ENCODE peak calls at places on chromosomes 11 and 22, in nine cellular contexts. One of them, this sample, is unnamed. For H3K4me1, the result is how much of the 10 kb centered on the place peaks cover.

GRCh38 chr22:49949914-49950292 is 10.7 kb upstream of the PIM3 start:
- DNase-seq in stomach: no peak
- DNase-seq in K562: no peak
- DNase-seq in sigmoid colon: no peak
- DNase-seq in tibial nerve: no peak
- DNase-seq in uterus: no peak
- DNase-seq in adrenal gland: no peak
- DNase-seq in prostate gland: no peak
- DNase-seq in A549: no peak
- DNase-seq in this sample: no peak

GRCh38 chr11:119594639-119595249 is 134.3 kb downstream of the NECTIN1 start:
- DNase-seq in stomach: no peak
- DNase-seq in K562: peak
- DNase-seq in sigmoid colon: no peak
- DNase-seq in tibial nerve: no peak
- DNase-seq in uterus: no peak
- DNase-seq in adrenal gland: peak
- DNase-seq in prostate gland: no peak
- DNase-seq in A549: no peak
- DNase-seq in this sample: no peak

GRCh38 chr11:37929100-37929649 is 1331.1 kb upstream of the RAG2 start:
- DNase-seq in stomach: no peak
- DNase-seq in K562: no peak
- DNase-seq in sigmoid colon: no peak
- DNase-seq in tibial nerve: no peak
- DNase-seq in uterus: no peak
- DNase-seq in adrenal gland: no peak
- DNase-seq in prostate gland: no peak
- DNase-seq in A549: no peak
- DNase-seq in this sample: no peak

GRCh38 chr22:45090364-45090960 is 73.3 kb upstream of the NUP50 start:
- DNase-seq in stomach: peak
- DNase-seq in K562: no peak
- DNase-seq in sigmoid colon: no peak
- DNase-seq in tibial nerve: no peak
- DNase-seq in uterus: no peak
- DNase-seq in adrenal gland: no peak
- DNase-seq in prostate gland: no peak
- DNase-seq in A549: no peak
- DNase-seq in this sample: no peak

GRCh38 chr11:18669629-18670162 is 28.9 kb upstream of the TMEM86A start:
- DNase-seq in stomach: no peak
- DNase-seq in K562: no peak
- DNase-seq in sigmoid colon: no peak
- DNase-seq in tibial nerve: no peak
- DNase-seq in uterus: no peak
- DNase-seq in adrenal gland: no peak
- DNase-seq in prostate gland: no peak
- DNase-seq in A549: no peak
- DNase-seq in this sample: no peak

GRCh38 chr11:123054301-123055065 is 7.5 kb downstream of the HSPA8 start:
- DNase-seq in stomach: no peak
- DNase-seq in K562: peak
- DNase-seq in sigmoid colon: no peak
- DNase-seq in tibial nerve: no peak
- DNase-seq in uterus: no peak
- DNase-seq in adrenal gland: peak
- DNase-seq in prostate gland: peak
- DNase-seq in A549: peak
- DNase-seq in this sample: no peak

GRCh38 chr22:17563936-17564391 is 666 bp downstream of the SLC25A18 start:
- DNase-seq in stomach: no peak
- DNase-seq in K562: no peak
- DNase-seq in sigmoid colon: peak
- DNase-seq in tibial nerve: no peak
- DNase-seq in uterus: peak
- DNase-seq in adrenal gland: no peak
- DNase-seq in prostate gland: no peak
- DNase-seq in A549: no peak
- DNase-seq in this sample: no peak

GRCh38 chr11:57402188-57403066 is 12.0 kb upstream of the PRG2 start:
- DNase-seq in stomach: no peak
- DNase-seq in K562: peak
- DNase-seq in sigmoid colon: no peak
- DNase-seq in tibial nerve: no peak
- DNase-seq in uterus: no peak
- DNase-seq in adrenal gland: no peak
- DNase-seq in prostate gland: no peak
- DNase-seq in A549: peak
- DNase-seq in this sample: no peak

GRCh38 chr11:14642453-14642852 is 1.2 kb upstream of the PDE3B start:
- DNase-seq in stomach: no peak
- DNase-seq in K562: peak
- DNase-seq in sigmoid colon: no peak
- DNase-seq in tibial nerve: no peak
- DNase-seq in uterus: no peak
- DNase-seq in adrenal gland: no peak
- DNase-seq in prostate gland: no peak
- DNase-seq in A549: no peak
- DNase-seq in this sample: no peak

GRCh38 chr11:66559141-66559861 is 9.1 kb downstream of the CTSF start:
- DNase-seq in stomach: peak
- DNase-seq in K562: peak
- DNase-seq in sigmoid colon: peak
- DNase-seq in tibial nerve: no peak
- DNase-seq in uterus: peak
- DNase-seq in adrenal gland: peak
- DNase-seq in prostate gland: no peak
- DNase-seq in A549: no peak
- DNase-seq in this sample: no peak

GRCh38 chr11:61007383-61007970 is 36.0 kb downstream of the CD6 start:
- DNase-seq in stomach: no peak
- DNase-seq in K562: no peak
- DNase-seq in sigmoid colon: no peak
- DNase-seq in tibial nerve: no peak
- DNase-seq in uterus: no peak
- DNase-seq in adrenal gland: no peak
- DNase-seq in prostate gland: no peak
- DNase-seq in A549: no peak
- DNase-seq in this sample: no peak

GRCh38 chr22:25402501-25403283 is 161.8 kb upstream of the GRK3 start:
- DNase-seq in stomach: no peak
- DNase-seq in K562: no peak
- DNase-seq in sigmoid colon: peak
- DNase-seq in tibial nerve: no peak
- DNase-seq in uterus: peak
- DNase-seq in adrenal gland: peak
- DNase-seq in prostate gland: peak
- DNase-seq in A549: no peak
- DNase-seq in this sample: no peak

GRCh38 chr11:103870821-103871309 is 165.6 kb upstream of the DDI1 start:
- DNase-seq in stomach: no peak
- DNase-seq in K562: no peak
- DNase-seq in sigmoid colon: peak
- DNase-seq in tibial nerve: peak
- DNase-seq in uterus: peak
- DNase-seq in adrenal gland: peak
- DNase-seq in prostate gland: no peak
- DNase-seq in A549: no peak
- DNase-seq in this sample: peak

GRCh38 chr11:61090521-61090920 is 11.8 kb upstream of the CD5 start:
- DNase-seq in stomach: no peak
- DNase-seq in K562: no peak
- DNase-seq in sigmoid colon: no peak
- DNase-seq in tibial nerve: no peak
- DNase-seq in uterus: no peak
- DNase-seq in adrenal gland: no peak
- DNase-seq in prostate gland: no peak
- DNase-seq in A549: no peak
- DNase-seq in this sample: no peak

GRCh38 chr11:127651175-127651887 is 650.8 kb upstream of the KIRREL3 start:
- DNase-seq in stomach: no peak
- DNase-seq in K562: no peak
- DNase-seq in sigmoid colon: no peak
- DNase-seq in tibial nerve: no peak
- DNase-seq in uterus: no peak
- DNase-seq in adrenal gland: no peak
- DNase-seq in prostate gland: no peak
- DNase-seq in A549: no peak
- DNase-seq in this sample: no peak

GRCh38 chr11:45266693-45267451 is 19.3 kb downstream of the SYT13 start:
- DNase-seq in stomach: no peak
- DNase-seq in K562: peak
- DNase-seq in sigmoid colon: no peak
- DNase-seq in tibial nerve: no peak
- DNase-seq in uterus: no peak
- DNase-seq in adrenal gland: no peak
- DNase-seq in prostate gland: no peak
- DNase-seq in A549: no peak
- DNase-seq in this sample: no peak

GRCh38 chr11:61682093-61682732 is 2.0 kb downstream of the DAGLA start:
- DNase-seq in stomach: peak
- DNase-seq in K562: no peak
- DNase-seq in sigmoid colon: peak
- DNase-seq in tibial nerve: no peak
- DNase-seq in uterus: no peak
- DNase-seq in adrenal gland: peak
- DNase-seq in prostate gland: no peak
- DNase-seq in A549: no peak
- DNase-seq in this sample: peak

GRCh38 chr22:39939830-39940229 is 20.4 kb upstream of the TMA7B start:
- DNase-seq in stomach: no peak
- DNase-seq in K562: no peak
- DNase-seq in sigmoid colon: no peak
- DNase-seq in tibial nerve: no peak
- DNase-seq in uterus: no peak
- DNase-seq in adrenal gland: no peak
- DNase-seq in prostate gland: no peak
- DNase-seq in A549: no peak
- DNase-seq in this sample: no peak

GRCh38 chr11:57379732-57380131 is 1.2 kb downstream of the PRG3 start:
- DNase-seq in stomach: no peak
- DNase-seq in K562: no peak
- DNase-seq in sigmoid colon: no peak
- DNase-seq in tibial nerve: no peak
- DNase-seq in uterus: no peak
- DNase-seq in adrenal gland: no peak
- DNase-seq in prostate gland: no peak
- DNase-seq in A549: no peak
- DNase-seq in this sample: no peak

DNA sequence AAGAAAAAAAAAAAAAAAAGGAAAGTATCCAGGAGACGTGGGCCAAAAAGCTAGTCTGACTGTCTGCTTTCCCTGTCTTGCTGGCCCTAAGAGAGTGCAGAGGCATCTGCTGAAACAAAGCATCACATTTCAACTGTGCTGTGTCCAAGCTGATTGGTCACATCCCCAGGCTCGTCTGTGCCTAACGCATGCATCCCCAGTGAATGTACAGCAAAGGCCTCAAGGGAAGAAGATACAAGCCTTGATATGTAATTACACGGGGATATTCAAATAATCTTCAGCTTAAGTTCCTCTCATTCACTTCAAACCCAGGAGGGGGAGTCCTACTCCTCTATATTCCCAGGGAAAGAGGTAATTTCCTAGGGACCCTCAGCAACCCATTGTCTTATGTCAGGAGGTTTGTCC is 5.4 kb upstream of the SORL1 start:
- DNase-seq in stomach: no peak
- DNase-seq in K562: no peak
- DNase-seq in sigmoid colon: no peak
- DNase-seq in tibial nerve: no peak
- DNase-seq in uterus: no peak
- DNase-seq in adrenal gland: no peak
- DNase-seq in prostate gland: no peak
- DNase-seq in A549: no peak
- DNase-seq in this sample: no peak
- TF ChIP-seq CTCF in stomach: no peak
- TF ChIP-seq CTCF in K562: no peak
- TF ChIP-seq CTCF in sigmoid colon: no peak
- TF ChIP-seq CTCF in tibial nerve: no peak
- TF ChIP-seq CTCF in uterus: peak
- TF ChIP-seq CTCF in adrenal gland: no peak
- TF ChIP-seq CTCF in prostate gland: peak
- TF ChIP-seq CTCF in A549: peak
- TF ChIP-seq CTCF in this sample: no peak

GRCh38 chr22:42432818-42433217 is 615 bp upstream of the NFAM1 start:
- DNase-seq in stomach: no peak
- DNase-seq in K562: no peak
- DNase-seq in sigmoid colon: no peak
- DNase-seq in tibial nerve: no peak
- DNase-seq in uterus: no peak
- DNase-seq in adrenal gland: no peak
- DNase-seq in prostate gland: no peak
- DNase-seq in A549: no peak
- DNase-seq in this sample: no peak
- H3K4me1 ChIP-seq in stomach: under half
- H3K4me1 ChIP-seq in K562: under half
- H3K4me1 ChIP-seq in sigmoid colon: under half
- H3K4me1 ChIP-seq in tibial nerve: under half
- H3K4me1 ChIP-seq in uterus: under half
- H3K4me1 ChIP-seq in adrenal gland: under half
- H3K4me1 ChIP-seq in prostate gland: under half
- H3K4me1 ChIP-seq in A549: under half
- H3K4me1 ChIP-seq in this sample: under half

DNA sequence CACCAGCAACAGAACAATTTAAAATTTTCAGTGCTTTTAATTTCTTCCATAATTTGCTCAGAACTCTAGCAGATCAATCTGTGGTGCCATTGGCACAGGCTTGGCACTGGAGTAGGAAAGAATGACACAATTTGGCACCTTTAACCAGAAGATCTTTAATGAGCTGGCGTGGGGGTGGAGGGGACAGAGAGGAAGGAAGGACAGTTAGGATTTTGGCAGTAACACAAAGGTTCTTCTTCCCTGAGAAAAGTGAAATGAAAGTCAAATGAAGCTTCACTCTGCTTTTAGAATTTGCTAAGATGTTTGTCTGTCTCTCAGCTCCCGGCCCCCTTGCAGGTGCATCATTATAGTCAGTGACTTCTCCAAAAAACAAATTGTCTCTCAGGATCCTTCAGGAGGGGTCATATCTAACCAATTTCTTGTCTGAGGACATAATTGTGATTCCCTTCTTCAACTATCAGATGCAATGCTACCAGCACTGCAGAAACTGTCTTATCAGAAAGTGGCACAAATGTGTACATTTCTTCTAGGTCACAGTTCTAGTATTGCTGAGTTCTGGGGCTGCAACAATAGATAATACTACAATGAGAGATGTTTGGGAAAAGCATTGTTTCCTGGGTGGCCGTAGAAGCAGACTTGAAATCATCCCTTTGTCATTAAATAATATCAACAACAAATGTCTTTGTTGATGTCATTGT is 66.8 kb downstream of the CSTPP1 start:
- DNase-seq in stomach: no peak
- DNase-seq in K562: peak
- DNase-seq in sigmoid colon: no peak
- DNase-seq in tibial nerve: no peak
- DNase-seq in uterus: no peak
- DNase-seq in adrenal gland: peak
- DNase-seq in prostate gland: no peak
- DNase-seq in A549: no peak
- DNase-seq in this sample: no peak
- TF ChIP-seq POLR2A in stomach: no peak
- TF ChIP-seq POLR2A in K562: no peak
- TF ChIP-seq POLR2A in sigmoid colon: no peak
- TF ChIP-seq POLR2A in tibial nerve: no peak
- TF ChIP-seq POLR2A in uterus: no peak
- TF ChIP-seq POLR2A in adrenal gland: no peak
- TF ChIP-seq POLR2A in prostate gland: no peak
- TF ChIP-seq POLR2A in A549: no peak
- TF ChIP-seq POLR2A in this sample: no peak

GRCh38 chr11:113304916-113305315 is 9.5 kb upstream of the TTC12 start:
- DNase-seq in stomach: no peak
- DNase-seq in K562: no peak
- DNase-seq in sigmoid colon: no peak
- DNase-seq in tibial nerve: no peak
- DNase-seq in uterus: no peak
- DNase-seq in adrenal gland: no peak
- DNase-seq in prostate gland: no peak
- DNase-seq in A549: no peak
- DNase-seq in this sample: no peak
- TF ChIP-seq CTCF in stomach: no peak
- TF ChIP-seq CTCF in K562: no peak
- TF ChIP-seq CTCF in sigmoid colon: no peak
- TF ChIP-seq CTCF in tibial nerve: no peak
- TF ChIP-seq CTCF in uterus: no peak
- TF ChIP-seq CTCF in adrenal gland: no peak
- TF ChIP-seq CTCF in prostate gland: no peak
- TF ChIP-seq CTCF in A549: no peak
- TF ChIP-seq CTCF in this sample: no peak